ENCODE peak calls at places on chromosomes 4 and X, in five cellular contexts. P is transverse colon, K is keratinocyte, S is upper lobe of right lung, Y is small intestine. L is an unnamed sample.

GRCh38 chrX:65493431-65493830 is 41.2 kb downstream of the LAS1L start:
- DNase-seq in P (no peak), Y (no peak), K (no peak), S (no peak), L (no peak)

GRCh38 chr4:683982-684571 is 4.9 kb downstream of the SLC49A3 start:
- DNase-seq in Y (peak; percentile 72), K (peak; percentile 15), P (peak; percentile 80), S (peak; percentile 79), L (no peak)

GRCh38 chr4:56244681-56245080 is 142.6 kb downstream of the AASDH start:
- DNase-seq in P (no peak), S (no peak), K (no peak), Y (no peak), L (no peak)

GRCh38 chr4:126614456-126614855 is 1018.3 kb upstream of the INTU start:
- DNase-seq in Y (no peak), K (no peak), P (no peak), S (no peak), L (no peak)

GRCh38 chr4:6991771-6992557 is 51.2 kb upstream of the TADA2B start:
- DNase-seq in K (peak; percentile 61), P (no peak), Y (no peak), S (no peak), L (no peak)

GRCh38 chr4:120691106-120691505 is 231.4 kb downstream of the PRDM5 start:
- DNase-seq in P (no peak), K (no peak), Y (no peak), S (no peak), L (no peak)

GRCh38 chrX:150566734-150567182 is 1.7 kb upstream of the MTM1 start:
- DNase-seq in K (no peak), S (no peak), P (no peak), Y (no peak), L (no peak)

GRCh38 chr4:67020079-67020807 is 525.1 kb downstream of the CENPC start:
- DNase-seq in Y (no peak), S (no peak), K (no peak), P (no peak), L (no peak)

GRCh38 chrX:132401935-132402334 is 86.9 kb downstream of the MBNL3 start:
- DNase-seq in K (peak; percentile 28), P (no peak), Y (no peak), S (no peak), L (no peak)

GRCh38 chr4:110106946-110107325 is 91.5 kb downstream of the ELOVL6 start:
- DNase-seq in Y (peak; percentile 51), K (no peak), P (no peak), S (no peak), L (no peak)

GRCh38 chr4:105966046-105966445 is 70.8 kb downstream of the NPNT start:
- DNase-seq in K (peak; percentile 26), Y (no peak), P (no peak), S (no peak), L (no peak)

GRCh38 chr4:24477919-24478318 is 106.4 kb downstream of the DHX15 start:
- DNase-seq in S (no peak), P (no peak), K (no peak), Y (no peak), L (no peak)

GRCh38 chrX:102892103-102892502 is 45.0 kb upstream of the RAB40AL start:
- DNase-seq in K (no peak), P (no peak), Y (no peak), S (no peak), L (no peak)

GRCh38 chrX:10633722-10634121 is 13.3 kb upstream of the MID1 start:
- DNase-seq in S (no peak), Y (no peak), P (no peak), K (peak; percentile 80), L (no peak)

GRCh38 chrX:152905081-152905420 is 7.2 kb downstream of the ZNF185 start:
- DNase-seq in K (no peak), P (no peak), S (peak; percentile 30), Y (no peak), L (no peak)

GRCh38 chrX:12210196-12210815 is 72.0 kb downstream of the FRMPD4 start:
- DNase-seq in S (no peak), Y (no peak), P (peak; percentile 12), K (peak; percentile 50), L (no peak)

GRCh38 chrX:48071064-48071985 is at the start of gene ZNF630:
- DNase-seq in P (peak; percentile 85), Y (peak; percentile 89), S (peak; percentile 87), K (no peak), L (peak; percentile 78)

GRCh38 chr4:35556387-35556786 is 687.9 kb downstream of the ARAP2 start:
- DNase-seq in K (no peak), S (no peak), P (no peak), Y (no peak), L (no peak)

GRCh38 chr4:39125600-39125985 is 56.7 kb upstream of the WDR19 start:
- DNase-seq in K (no peak), S (no peak), Y (no peak), P (no peak), L (no peak)

GRCh38 chr4:40809058-40809457 is 59.3 kb downstream of the NSUN7 start:
- DNase-seq in P (no peak), Y (no peak), S (no peak), K (no peak), L (no peak)

GRCh38 chr4:128287159-128287870 is at the start of gene PGRMC2:
- DNase-seq in P (peak; percentile 53), K (no peak), S (no peak), Y (peak; percentile 35), L (peak; percentile 77)

GRCh38 chr4:113445286-113445685 is 316.3 kb downstream of the CAMK2D start:
- DNase-seq in P (peak; percentile 21), K (peak; percentile 70), Y (no peak), S (no peak), L (peak; percentile 83)

GRCh38 chrX:16853537-16853936 is 16.6 kb downstream of the RBBP7 start:
- DNase-seq in P (no peak), Y (no peak), S (no peak), K (no peak), L (no peak)

GRCh38 chrX:151734446-151734845 is at the start of gene CNGA2:
- DNase-seq in K (no peak), S (no peak), P (no peak), Y (no peak), L (no peak)

GRCh38 chr4:112127048-112127637 is 18.1 kb upstream of the FAM241A start:
- DNase-seq in K (no peak), Y (no peak), P (no peak), S (no peak), L (no peak)

GRCh38 chrX:537156-537555 is 93.4 kb upstream of the SHOX start:
- DNase-seq in S (peak; percentile 29), P (no peak), Y (no peak), K (no peak), L (no peak)

GRCh38 chr4:80462537-80463207 is 127.1 kb downstream of the CFAP299 start:
- DNase-seq in Y (peak; percentile 31), P (no peak), K (no peak), S (no peak), L (no peak)

GRCh38 chrX:16604300-16604699 is 45.7 kb upstream of the S100G start:
- DNase-seq in S (no peak), K (no peak), P (no peak), Y (peak; percentile 56), L (no peak)

GRCh38 chr4:86557526-86557925 is 36.6 kb upstream of the PTPN13 start:
- DNase-seq in P (no peak), S (no peak), K (no peak), Y (no peak), L (no peak)

GRCh38 chrX:19595036-19595435 is 79.7 kb upstream of the MAP3K15 start:
- DNase-seq in P (no peak), S (no peak), Y (no peak), K (no peak), L (no peak)

GRCh38 chr4:140071043-140071442 is 82.9 kb downstream of the MAML3 start:
- DNase-seq in S (no peak), K (no peak), Y (no peak), P (no peak), L (no peak)

GRCh38 chrX:97563531-97564133 is 679.9 kb downstream of the RPA4 start:
- DNase-seq in Y (peak; percentile 50), P (peak; percentile 41), K (no peak), S (no peak), L (no peak)

GRCh38 chr4:160009656-160010493 is 907.0 kb downstream of the RAPGEF2 start:
- DNase-seq in S (no peak), K (no peak), P (no peak), Y (no peak), L (no peak)

GRCh38 chr4:108342325-108342986 is 173.7 kb upstream of the LEF1 start:
- DNase-seq in P (no peak), S (no peak), K (no peak), Y (no peak), L (no peak)

GRCh38 chrX:132023117-132023895 is at the start of gene STK26:
- DNase-seq in Y (peak; percentile 71), S (peak; percentile 88), K (no peak), P (peak; percentile 84), L (peak; percentile 73)

GRCh38 chrX:15413101-15413500 is 28.9 kb upstream of the VEGFD start:
- DNase-seq in P (no peak), Y (no peak), K (no peak), S (no peak), L (no peak)

GRCh38 chr4:42655248-42655647 is 1.7 kb downstream of the ATP8A1 start:
- DNase-seq in S (no peak), K (no peak), P (no peak), Y (no peak), L (no peak)
- H3K4me3 ChIP-seq in S (peak overlapping the region; percentile 91), K (no peak overlapping the region), P (peak overlapping the region; percentile 88), Y (no peak overlapping the region), L (peak overlapping the region; percentile 92)

GRCh38 chrX:148457279-148457678 is 43.1 kb upstream of the AFF2 start:
- DNase-seq in Y (no peak), P (no peak), S (no peak), K (no peak), L (no peak)
- H3K27ac ChIP-seq in Y (no peak overlapping the region), P (no peak overlapping the region), S (no peak overlapping the region), K (no peak overlapping the region), L (no peak overlapping the region)

DNA sequence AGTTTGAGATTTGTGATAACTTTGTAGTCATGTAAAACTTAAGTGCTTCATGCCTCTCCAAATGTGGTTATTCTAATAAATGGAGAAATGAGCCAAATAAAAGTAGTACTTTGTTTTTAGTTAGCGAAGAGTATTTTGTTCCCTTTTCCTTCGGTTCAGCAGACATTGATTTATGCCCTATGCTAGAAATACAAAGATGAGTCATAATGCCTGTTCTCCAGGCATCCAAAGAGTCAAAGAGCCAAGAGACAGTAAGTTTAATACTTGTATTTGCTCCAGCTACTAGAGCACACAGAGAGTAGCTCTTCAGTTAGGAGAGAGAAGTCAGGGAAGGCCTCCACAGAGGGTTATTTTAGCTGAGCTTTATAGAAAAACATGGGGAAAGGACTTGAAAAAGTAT is 38.8 kb downstream of the PLAC8 start:
- DNase-seq in S (no peak), P (no peak), Y (no peak), K (no peak), L (no peak)
- H3K4me3 ChIP-seq in S (no peak overlapping the region), P (no peak overlapping the region), Y (no peak overlapping the region), K (no peak overlapping the region), L (no peak overlapping the region)

GRCh38 chr4:153556441-153556815 is 90.3 kb downstream of the TMEM131L start:
- DNase-seq in K (no peak), P (no peak), S (no peak), Y (no peak), L (no peak)
- H3K27ac ChIP-seq in K (no peak overlapping the region), P (peak overlapping the region; percentile 44), S (no peak overlapping the region), Y (no peak overlapping the region), L (peak overlapping the region; percentile 61)